ENCODE peak calls at places on chromosomes 6 and 20, in five cellular contexts. O is mammary epithelial cell, M is aorta, I is IMR-90, E is kidney. B is an unnamed sample. For H3K4me1 and H3K9me3, the result is how much of the 10 kb centered on the place peaks cover.

GRCh38 chr6:3039384-3039783 is 28.9 kb upstream of the RIPK1 start:
- DNase-seq in O (no peak), M (no peak), I (no peak), E (no peak), B (no peak)

GRCh38 chr6:151071295-151071694 is 168.5 kb upstream of the AKAP12 start:
- DNase-seq in O (no peak), M (peak), I (peak), E (no peak), B (no peak)

GRCh38 chr6:53961679-53962370 is 149.4 kb upstream of the MLIP start:
- DNase-seq in O (no peak), M (no peak), I (peak), E (no peak), B (no peak)

GRCh38 chr6:158892266-158892665 is 73.1 kb upstream of the EZR start:
- DNase-seq in O (no peak), M (no peak), I (no peak), E (no peak), B (no peak)

GRCh38 chr20:23131766-23132165 is 45.6 kb upstream of the CD93 start:
- DNase-seq in O (no peak), M (peak), I (no peak), E (no peak), B (no peak)

GRCh38 chr6:132812255-132812732 is 2.1 kb upstream of the RPS12 start:
- DNase-seq in O (peak), M (no peak), I (peak), E (no peak), B (no peak)

GRCh38 chr20:50713677-50714101 is 17.7 kb upstream of the PARD6B start:
- DNase-seq in O (no peak), M (no peak), I (peak), E (no peak), B (no peak)

GRCh38 chr6:33828764-33829731 is 25.2 kb upstream of the MLN start:
- DNase-seq in O (no peak), M (no peak), I (no peak), E (peak), B (no peak)

GRCh38 chr6:139540276-139540675 is 165.8 kb upstream of the CITED2 start:
- DNase-seq in O (peak), M (peak), I (peak), E (no peak), B (no peak)

GRCh38 chr6:56802570-56802969 is 152.3 kb upstream of the BEND6 start:
- DNase-seq in O (peak), M (no peak), I (peak), E (no peak), B (no peak)

GRCh38 chr20:50575869-50576720 is 65.9 kb downstream of the PTPN1 start:
- DNase-seq in O (no peak), M (peak), I (peak), E (no peak), B (no peak)

GRCh38 chr6:158835616-158836221 is 16.6 kb upstream of the EZR start:
- DNase-seq in O (no peak), M (peak), I (peak), E (peak), B (no peak)

GRCh38 chr6:37725967-37726366 is 28.3 kb upstream of the MDGA1 start:
- DNase-seq in O (no peak), M (peak), I (peak), E (no peak), B (no peak)

GRCh38 chr6:82589509-82590206 is 226.0 kb downstream of the TPBG start:
- DNase-seq in O (peak), M (no peak), I (peak), E (no peak), B (no peak)

GRCh38 chr20:24160563-24161355 is 172.2 kb upstream of the GGTLC1 start:
- DNase-seq in O (peak), M (peak), I (peak), E (no peak), B (no peak)

GRCh38 chr20:21681219-21681931 is 24.1 kb upstream of the PAX1 start:
- DNase-seq in O (no peak), M (no peak), I (no peak), E (no peak), B (no peak)

GRCh38 chr6:27126815-27127537 is 120.5 kb upstream of the PRSS16 start:
- DNase-seq in O (peak), M (peak), I (peak), E (peak), B (peak)

GRCh38 chr6:15322781-15323536 is 77.1 kb downstream of the JARID2 start:
- DNase-seq in O (peak), M (no peak), I (peak), E (no peak), B (no peak)

GRCh38 chr6:52929321-52930164 is 20.0 kb upstream of the GSTA3 start:
- DNase-seq in O (peak), M (no peak), I (peak), E (no peak), B (no peak)

GRCh38 chr20:17504898-17505663 is 26.1 kb downstream of the BFSP1 start:
- DNase-seq in O (peak), M (peak), I (peak), E (peak), B (no peak)

GRCh38 chr6:148573922-148574321 is 172.9 kb upstream of the UST start:
- DNase-seq in O (no peak), M (no peak), I (no peak), E (no peak), B (no peak)

GRCh38 chr6:154895841-154896240 is 99.3 kb upstream of the TIAM2 start:
- DNase-seq in O (no peak), M (no peak), I (no peak), E (no peak), B (no peak)

GRCh38 chr6:157813757-157814455 is 9.1 kb upstream of the SNX9 start:
- DNase-seq in O (peak), M (no peak), I (peak), E (no peak), B (no peak)

GRCh38 chr20:36017034-36017951 is 48.9 kb downstream of the CNBD2 start:
- DNase-seq in O (no peak), M (no peak), I (peak), E (peak), B (no peak)

GRCh38 chr6:137866200-137866913 is 702 bp upstream of the TNFAIP3 start:
- DNase-seq in O (peak), M (no peak), I (no peak), E (no peak), B (no peak)

GRCh38 chr20:33561981-33562601 is 72.2 kb downstream of the CBFA2T2 start:
- DNase-seq in O (peak), M (peak), I (peak), E (no peak), B (no peak)

GRCh38 chr6:138088307-138088744 is 18.9 kb downstream of the PERP start:
- DNase-seq in O (peak), M (no peak), I (peak), E (no peak), B (no peak)

GRCh38 chr6:13406781-13407180 is 78.4 kb upstream of the TBC1D7 start:
- DNase-seq in O (no peak), M (no peak), I (no peak), E (no peak), B (no peak)

GRCh38 chr6:155530219-155530834 is 74.7 kb upstream of the NOX3 start:
- DNase-seq in O (peak), M (no peak), I (peak), E (no peak), B (no peak)

GRCh38 chr20:1388253-1388652 is 4.6 kb downstream of the FKBP1A start:
- DNase-seq in O (no peak), M (no peak), I (no peak), E (no peak), B (no peak)
- H3K4me3 ChIP-seq in O (no peak), M (no peak), I (no peak), E (no peak), B (no peak)

GRCh38 chr6:146359123-146359522 is 184.5 kb upstream of the RAB32 start:
- DNase-seq in O (no peak), M (no peak), I (no peak), E (no peak), B (no peak)

GRCh38 chr6:146354451-146354850 is 189.2 kb upstream of the RAB32 start:
- DNase-seq in O (no peak), M (no peak), I (no peak), E (no peak), B (no peak)

GRCh38 chr6:146355521-146356100 is 188.0 kb upstream of the RAB32 start:
- DNase-seq in O (no peak), M (no peak), I (no peak), E (no peak), B (no peak)

GRCh38 chr6:146358341-146359046 is 185.1 kb upstream of the RAB32 start:
- DNase-seq in O (peak), M (no peak), I (no peak), E (no peak), B (no peak)

GRCh38 chr6:146357578-146358340 is 185.9 kb upstream of the RAB32 start:
- DNase-seq in O (peak), M (no peak), I (peak), E (no peak), B (no peak)
- H3K4me1 ChIP-seq in O (under half), M (under half), I (under half), E (under half), B (under half)

GRCh38 chr6:66210964-66211363 is 503.9 kb upstream of the EYS start:
- DNase-seq in O (no peak), M (no peak), I (no peak), E (no peak), B (no peak)
- H3K9me3 ChIP-seq in O (under half), M (under half), I (under half), E (under half), B (under half)

DNA sequence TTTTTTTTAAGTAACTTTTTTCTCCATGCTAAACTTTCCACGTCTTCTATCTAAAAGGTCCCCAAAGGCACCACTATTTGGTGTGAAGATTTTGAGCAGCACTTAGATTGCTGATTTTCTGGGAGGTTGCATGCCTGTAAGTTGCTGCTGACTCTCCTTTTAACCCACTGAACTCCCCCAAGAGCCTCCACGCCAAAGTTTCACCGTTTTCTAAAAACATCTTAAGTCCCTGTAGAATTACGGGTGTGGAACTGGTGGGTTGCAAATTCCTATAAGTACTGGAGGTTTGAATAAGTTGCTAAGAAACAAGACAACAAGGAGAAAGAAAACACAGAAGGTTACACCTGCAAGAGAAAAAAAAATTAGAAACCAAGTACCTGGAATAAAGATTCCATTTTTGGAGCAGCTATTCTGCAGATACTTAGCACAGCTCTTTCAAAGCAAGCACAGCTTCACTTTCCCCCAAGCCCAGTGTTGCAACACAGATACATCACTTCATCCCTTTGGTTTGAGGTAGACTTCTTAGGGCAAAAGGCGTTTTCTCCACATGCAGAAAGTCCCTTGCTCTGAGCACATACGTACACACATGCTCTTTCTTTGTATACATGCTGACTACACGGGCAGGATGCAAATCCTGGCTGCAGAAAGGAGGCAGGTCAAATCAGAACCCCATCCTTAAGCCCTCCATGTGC is 5.0 kb downstream of the JAG1 start:
- DNase-seq in O (no peak), M (no peak), I (no peak), E (no peak), B (no peak)
- H3K4me3 ChIP-seq in O (no peak), M (peak), I (no peak), E (peak), B (peak)

GRCh38 chr6:152118224-152118623 is 310.7 kb downstream of the ESR1 start:
- DNase-seq in O (no peak), M (no peak), I (no peak), E (no peak), B (no peak)

GRCh38 chr6:152117156-152118129 is 310.0 kb downstream of the ESR1 start:
- DNase-seq in O (peak), M (no peak), I (no peak), E (no peak), B (no peak)

GRCh38 chr6:152110878-152111820 is 303.7 kb downstream of the ESR1 start:
- DNase-seq in O (peak), M (peak), I (no peak), E (peak), B (no peak)

GRCh38 chr6:152107973-152108372 is 300.5 kb downstream of the ESR1 start:
- DNase-seq in O (no peak), M (no peak), I (no peak), E (no peak), B (no peak)

GRCh38 chr6:152112503-152113261 is 305.2 kb downstream of the ESR1 start:
- DNase-seq in O (no peak), M (peak), I (no peak), E (peak), B (no peak)
- H3K4me1 ChIP-seq in O (under half), M (under half), I (under half), E (under half), B (under half)

DNA sequence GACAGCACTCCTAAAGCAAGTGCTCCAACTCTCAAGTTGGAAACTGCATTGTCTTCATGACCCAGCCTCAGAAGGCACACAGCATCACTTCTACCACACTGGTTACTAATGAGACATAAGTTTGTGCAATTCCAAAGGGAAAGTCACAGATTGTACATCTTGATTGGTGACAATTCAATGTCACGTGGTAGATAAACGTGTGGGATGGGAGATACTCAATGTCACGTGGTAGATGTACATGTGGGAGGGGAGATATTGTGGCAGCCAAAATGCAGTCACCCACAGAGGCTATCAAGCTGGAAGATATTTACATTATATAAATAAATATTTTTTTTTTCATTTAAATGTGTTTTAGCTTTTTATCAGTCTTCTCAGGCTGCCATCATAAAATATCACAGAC is 393.3 kb downstream of the KIF16B start:
- DNase-seq in O (no peak), M (no peak), I (no peak), E (no peak), B (no peak)
- H3K9me3 ChIP-seq in O (under half), M (under half), I (under half), E (under half), B (under half)

GRCh38 chr20:2314759-2315439 is 19.1 kb downstream of the TGM3 start:
- DNase-seq in O (peak), M (peak), I (peak), E (no peak), B (no peak)
- H3K4me3 ChIP-seq in O (no peak), M (no peak), I (no peak), E (no peak), B (no peak)

GRCh38 chr6:167829513-167829912 is 2.8 kb downstream of the AFDN start:
- DNase-seq in O (no peak), M (no peak), I (no peak), E (no peak), B (no peak)
- H3K4me1 ChIP-seq in O (under half), M (under half), I (under half), E (under half), B (under half)

DNA sequence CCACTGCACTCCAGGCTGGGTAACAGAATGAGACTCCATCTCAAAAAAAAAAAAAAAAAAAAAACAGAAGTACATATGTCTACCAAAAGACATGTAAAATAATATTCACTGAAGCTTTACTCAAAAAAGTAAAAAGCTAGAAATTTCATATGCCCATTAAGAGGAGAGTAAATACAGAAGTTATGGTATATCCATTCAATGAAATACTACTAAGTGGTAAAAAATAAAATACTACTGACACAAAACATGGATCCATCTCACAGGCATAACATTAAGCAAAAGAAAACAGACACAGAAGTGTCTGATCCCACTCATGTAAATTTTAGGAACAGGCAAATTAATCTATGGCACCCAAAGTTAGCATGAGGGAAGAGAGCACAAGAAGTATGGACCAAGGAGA is 52.6 kb downstream of the TASP1 start:
- DNase-seq in O (no peak), M (no peak), I (no peak), E (no peak), B (no peak)
- H3K9me3 ChIP-seq in O (under half), M (under half), I (under half), E (under half), B (under half)

DNA sequence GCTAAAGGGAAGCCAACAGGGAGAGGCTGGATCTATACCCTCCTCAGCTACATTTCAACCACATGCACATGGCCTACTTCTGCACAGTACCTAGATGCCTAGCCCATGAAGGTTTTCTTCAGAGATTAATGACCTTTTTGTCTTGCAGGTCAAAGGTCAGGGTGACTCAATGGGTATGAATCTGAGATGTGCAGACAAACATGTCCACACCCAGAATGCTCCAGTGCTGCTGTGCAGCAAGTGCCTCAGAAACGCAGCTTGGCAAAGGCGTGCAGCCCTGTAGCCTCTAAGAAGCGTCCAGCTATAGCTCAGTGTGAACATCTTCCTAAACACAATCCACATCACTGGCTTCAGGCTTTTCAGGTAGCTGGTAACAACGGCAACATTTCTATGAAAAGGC is 24.4 kb downstream of the MAP1LC3A start:
- DNase-seq in O (no peak), M (no peak), I (peak), E (no peak), B (no peak)
- H3K4me3 ChIP-seq in O (no peak), M (no peak), I (no peak), E (no peak), B (no peak)

B was measured in esophagus squamous epithelium.